ENCODE peak calls at places on chromosomes 13 and 19, in four cellular contexts. C is adrenal gland, G is AG04450, P is psoas muscle. M is an unnamed sample.

GRCh38 chr19:12759686-12760085 is 8.1 kb downstream of the BEST2 start:
- DNase-seq in C (no peak), G (no peak), P (no peak), M (no peak)

GRCh38 chr13:109140054-109140776 is 510.8 kb downstream of the MYO16 start:
- DNase-seq in C (no peak), G (no peak), P (no peak), M (no peak)

GRCh38 chr13:29428310-29428991 is 167.0 kb downstream of the SLC7A1 start:
- DNase-seq in C (no peak), G (no peak), P (peak), M (peak)

GRCh38 chr19:19034204-19034624 is 811 bp downstream of the ARMC6 start:
- DNase-seq in C (peak), G (no peak), P (no peak), M (peak)

GRCh38 chr19:45821103-45821521 is 6.0 kb upstream of the RSPH6A start:
- DNase-seq in C (no peak), G (no peak), P (no peak), M (no peak)

GRCh38 chr13:111962431-111962891 is 104.5 kb upstream of the SOX1 start:
- DNase-seq in C (no peak), G (no peak), P (no peak), M (no peak)

GRCh38 chr13:83853771-83854170 is 28.5 kb downstream of the SLITRK1 start:
- DNase-seq in C (no peak), G (no peak), P (no peak), M (no peak)

GRCh38 chr13:79642596-79642995 is 161.6 kb downstream of the NDFIP2 start:
- DNase-seq in C (no peak), G (no peak), P (no peak), M (no peak)

GRCh38 chr13:33218020-33218419 is 67.5 kb downstream of the STARD13 start:
- DNase-seq in C (no peak), G (no peak), P (no peak), M (peak)

GRCh38 chr13:92769064-92769463 is 457.5 kb upstream of the GPC6 start:
- DNase-seq in C (no peak), G (no peak), P (no peak), M (peak)

GRCh38 chr13:59774511-59774911 is 389.2 kb downstream of the DIAPH3 start:
- DNase-seq in C (no peak), G (peak), P (no peak), M (peak)

GRCh38 chr19:6103217-6103644 is 7.1 kb downstream of the RFX2 start:
- DNase-seq in C (peak), G (peak), P (peak), M (peak)

GRCh38 chr19:13022859-13023636 is 27.8 kb downstream of the NFIX start:
- DNase-seq in C (peak), G (peak), P (peak), M (peak)

GRCh38 chr19:4260605-4261191 is 13.8 kb downstream of the YJU2 start:
- DNase-seq in C (no peak), G (no peak), P (no peak), M (no peak)

GRCh38 chr19:32201661-32202060 is 143.7 kb upstream of the ZNF507 start:
- DNase-seq in C (no peak), G (no peak), P (no peak), M (no peak)

GRCh38 chr19:48510421-48511268 is 990 bp downstream of the LMTK3 start:
- DNase-seq in C (peak), G (no peak), P (peak), M (peak)

GRCh38 chr13:59950201-59950730 is 213.5 kb downstream of the DIAPH3 start:
- DNase-seq in C (no peak), G (no peak), P (no peak), M (peak)

GRCh38 chr19:33558846-33559245 is 37.3 kb upstream of the PEPD start:
- DNase-seq in C (no peak), G (no peak), P (no peak), M (no peak)

GRCh38 chr13:27461940-27462584 is 11.7 kb upstream of the MTIF3 start:
- DNase-seq in C (no peak), G (no peak), P (no peak), M (no peak)

GRCh38 chr19:15159251-15159650 is 41.5 kb downstream of the NOTCH3 start:
- DNase-seq in C (no peak), G (no peak), P (no peak), M (peak)

GRCh38 chr13:43848250-43848649 is 31.3 kb downstream of the CCDC122 start:
- DNase-seq in C (no peak), G (peak), P (no peak), M (peak)

GRCh38 chr13:76296751-76297150 is 589.5 kb downstream of the KCTD12 start:
- DNase-seq in C (no peak), G (no peak), P (no peak), M (no peak)

GRCh38 chr13:78334059-78334458 is 269.3 kb downstream of the POU4F1 start:
- DNase-seq in C (no peak), G (no peak), P (no peak), M (no peak)

GRCh38 chr19:38402623-38402966 is 298 bp upstream of the FAM98C start:
- DNase-seq in C (no peak), G (no peak), P (no peak), M (no peak)

GRCh38 chr13:75959861-75960481 is 323.8 kb downstream of the LMO7 start:
- DNase-seq in C (no peak), G (no peak), P (no peak), M (no peak)

DNA sequence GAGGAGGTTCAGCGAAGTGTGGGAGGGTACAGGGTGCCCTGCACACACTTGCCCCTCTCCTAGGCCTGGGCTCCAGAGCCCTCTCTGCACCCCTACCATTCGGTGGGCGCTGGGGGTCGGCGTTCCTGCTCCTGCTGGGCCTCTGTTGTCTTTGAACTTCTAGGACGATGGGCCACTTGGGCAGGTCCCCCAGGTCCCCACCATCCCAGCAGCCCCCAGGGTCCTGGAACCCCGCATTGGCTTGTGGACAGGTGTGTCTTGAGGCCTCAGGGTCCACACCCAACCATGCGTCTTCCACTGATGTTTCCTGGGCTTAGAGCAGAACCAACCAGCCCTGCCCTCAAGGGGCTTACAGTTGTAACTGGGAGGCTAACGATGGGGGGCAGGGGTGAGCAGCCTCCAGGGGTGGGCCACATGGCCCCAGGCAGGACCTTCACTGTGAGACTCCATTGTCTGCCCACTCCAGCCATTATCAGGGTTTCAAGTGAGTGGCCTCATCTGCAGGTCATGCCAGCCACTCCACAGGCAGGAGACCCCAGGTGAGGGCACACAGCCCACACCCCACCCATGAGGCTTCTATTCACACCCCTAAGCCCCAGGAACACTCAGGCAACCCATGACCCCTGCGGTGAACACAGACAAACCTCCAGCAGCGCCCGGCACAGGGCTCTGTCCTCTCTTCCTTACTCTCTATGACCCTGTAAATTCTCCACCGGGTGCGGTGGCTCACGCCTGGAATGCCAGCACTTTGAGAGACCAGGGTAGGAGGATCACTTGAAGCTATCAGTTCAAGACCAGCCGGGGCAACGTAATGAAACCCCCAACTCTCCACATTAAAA is 2.0 kb upstream of the KLF16 start:
- DNase-seq in C (no peak), G (no peak), P (no peak), M (no peak)
- H3K4me3 ChIP-seq in C (peak), G (peak), P (peak), M (peak)

DNA sequence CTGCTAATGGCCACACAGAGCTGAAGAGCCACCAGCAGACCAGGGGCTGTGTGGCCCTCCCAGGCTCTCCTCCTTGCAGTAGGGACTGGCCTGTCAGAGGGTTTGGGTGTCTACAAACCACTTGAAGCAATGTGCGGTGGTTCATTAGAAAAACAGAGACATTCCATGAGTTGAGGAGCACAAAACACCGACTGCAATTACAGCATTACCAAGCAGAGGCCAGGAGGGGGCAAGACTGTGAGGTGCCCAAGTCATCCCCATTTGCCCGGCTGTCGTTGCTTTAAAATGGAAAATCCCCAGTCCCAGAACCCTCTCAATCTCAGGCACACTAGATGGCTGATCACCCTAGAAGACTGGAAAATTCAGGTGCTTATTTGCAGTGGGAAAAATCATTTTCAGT is 15.0 kb downstream of the TMTC4 start:
- DNase-seq in C (no peak), G (no peak), P (no peak), M (no peak)
- TF ChIP-seq CTCF in C (no peak), G (no peak), P (no peak), M (no peak)

GRCh38 chr13:71355010-71355409 is 512.0 kb downstream of the DACH1 start:
- DNase-seq in C (no peak), G (no peak), P (no peak), M (no peak)
- H3K4me3 ChIP-seq in C (no peak), G (no peak), P (no peak), M (no peak)

GRCh38 chr13:87280139-87280538 is 391.0 kb upstream of the SLITRK5 start:
- DNase-seq in C (no peak), G (no peak), P (no peak), M (no peak)

GRCh38 chr13:87274209-87274819 is 396.9 kb upstream of the SLITRK5 start:
- DNase-seq in C (peak), G (peak), P (no peak), M (peak)
- TF ChIP-seq CTCF in C (peak), G (peak), P (peak), M (peak)

DNA sequence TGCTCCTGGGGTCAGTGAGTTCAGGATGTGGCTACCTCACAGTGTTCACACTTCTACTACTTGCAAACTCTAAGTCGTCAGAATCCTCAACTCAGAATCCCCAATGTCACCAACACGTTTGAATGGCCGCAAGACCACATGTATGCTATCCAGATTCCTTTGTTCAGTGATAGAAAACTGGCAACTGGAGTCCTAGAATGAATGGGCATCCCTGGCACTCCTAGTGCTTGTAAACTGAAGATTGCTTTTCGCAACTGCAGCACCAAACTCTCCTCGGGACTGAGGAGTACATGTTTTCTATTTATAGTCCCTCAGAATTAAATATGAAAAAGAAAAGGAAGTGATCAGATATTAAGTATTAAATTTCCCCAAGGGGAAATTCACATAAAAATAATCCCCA is 4.9 kb downstream of the SMAD9 start:
- DNase-seq in C (no peak), G (no peak), P (no peak), M (no peak)
- H3K4me3 ChIP-seq in C (no peak), G (no peak), P (no peak), M (no peak)

GRCh38 chr19:2064395-2064787 is 13.3 kb upstream of the MKNK2 start:
- DNase-seq in C (peak), G (no peak), P (peak), M (no peak)

GRCh38 chr19:2064788-2065524 is 13.9 kb upstream of the MKNK2 start:
- DNase-seq in C (peak), G (no peak), P (peak), M (no peak)

GRCh38 chr19:2062770-2063169 is 11.7 kb upstream of the MKNK2 start:
- DNase-seq in C (no peak), G (no peak), P (no peak), M (no peak)

GRCh38 chr19:2061936-2062729 is 11.1 kb upstream of the MKNK2 start:
- DNase-seq in C (peak), G (no peak), P (peak), M (no peak)

GRCh38 chr19:2063824-2064223 is 12.8 kb upstream of the MKNK2 start:
- DNase-seq in C (no peak), G (no peak), P (no peak), M (no peak)
- TF ChIP-seq CTCF in C (no peak), G (no peak), P (no peak), M (no peak)

M was measured in cardiac fibroblast.